ENCODE peak calls at places on chromosomes 12 and 14, in six cellular contexts. V is iPS-NIHi11, F is AG04450, N is fibroblast of the conjunctiva, Y is C1 segment of cervical spinal cord, M is substantia nigra. X is an unnamed sample.

GRCh38 chr14:51575225-51576111 is 76.2 kb upstream of the FRMD6 start:
- DNase-seq in V (no peak), F (no peak), N (no peak), Y (no peak), M (no peak), X (no peak)

GRCh38 chr12:15808250-15808971 is 19.2 kb upstream of the EPS8 start:
- DNase-seq in V (no peak), F (peak), N (no peak), Y (no peak), M (no peak), X (no peak)

GRCh38 chr12:56987551-56988053 is 18.7 kb downstream of the ZBTB39 start:
- DNase-seq in V (peak), F (peak), N (peak), Y (peak), M (peak), X (no peak)

GRCh38 chr12:130127527-130127908 is 34.7 kb upstream of the FZD10 start:
- DNase-seq in V (no peak), F (no peak), N (no peak), Y (no peak), M (no peak), X (no peak)

GRCh38 chr12:46546634-46547273 is 174.2 kb upstream of the SLC38A2 start:
- DNase-seq in V (no peak), F (no peak), N (no peak), Y (no peak), M (no peak), X (no peak)

GRCh38 chr12:59041241-59042121 is 121.2 kb upstream of the LRIG3 start:
- DNase-seq in V (no peak), F (peak), N (peak), Y (no peak), M (no peak), X (peak)

GRCh38 chr12:7749442-7749841 is 2.3 kb upstream of the CLEC4C start:
- DNase-seq in V (no peak), F (no peak), N (no peak), Y (no peak), M (no peak), X (no peak)

GRCh38 chr12:31594681-31595080 is 3.7 kb upstream of the DENND5B start:
- DNase-seq in V (no peak), F (no peak), N (no peak), Y (no peak), M (no peak), X (no peak)

GRCh38 chr14:105891631-105892452 is 365.5 kb downstream of the TMEM121 start:
- DNase-seq in V (no peak), F (no peak), N (no peak), Y (no peak), M (no peak), X (no peak)

GRCh38 chr14:35420036-35420811 is 15.7 kb upstream of the NFKBIA start:
- DNase-seq in V (no peak), F (no peak), N (peak), Y (no peak), M (no peak), X (no peak)

GRCh38 chr14:91395998-91396660 is 21.5 kb downstream of the CCDC88C start:
- DNase-seq in V (no peak), F (no peak), N (no peak), Y (no peak), M (no peak), X (no peak)

X was measured in retinal pigment epithelial cell.